ENCODE peak calls at places on chromosome 15, in four cellular contexts. Q is fibroblast of lung, X is cardiac fibroblast, Y is K562. B is an unnamed sample.

GRCh38 chr15:74613953-74614743 is 1.5 kb upstream of the CLK3 start:
- DNase-seq in Q (no peak), X (no peak), Y (no peak), B (no peak)

GRCh38 chr15:33894193-33894592 is 74.1 kb upstream of the CHRM5 start:
- DNase-seq in Q (no peak), X (no peak), Y (no peak), B (no peak)

GRCh38 chr15:71288348-71288955 is 173.2 kb downstream of the THSD4 start:
- DNase-seq in Q (no peak), X (no peak), Y (no peak), B (no peak)

GRCh38 chr15:37111427-37111717 is 11.0 kb upstream of the MEIS2 start:
- DNase-seq in Q (no peak), X (no peak), Y (no peak), B (no peak)

GRCh38 chr15:50340431-50340830 is 14.6 kb downstream of the GABPB1 start:
- DNase-seq in Q (no peak), X (no peak), Y (no peak), B (no peak)

GRCh38 chr15:61946778-61947177 is 113.5 kb downstream of the VPS13C start:
- DNase-seq in Q (peak; percentile 49), X (peak; percentile 12), Y (no peak), B (no peak)

GRCh38 chr15:30990036-30990435 is 1.4 kb downstream of the MTMR10 start:
- DNase-seq in Q (no peak), X (no peak), Y (no peak), B (no peak)

GRCh38 chr15:60585743-60586708 is 107.1 kb upstream of the ICE2 start:
- DNase-seq in Q (peak; percentile 82), X (peak; percentile 82), Y (peak; percentile 73), B (no peak)

GRCh38 chr15:89007989-89008388 is 80.3 kb upstream of the ABHD2 start:
- DNase-seq in Q (no peak), X (no peak), Y (no peak), B (no peak)

GRCh38 chr15:88331291-88331690 is 74.8 kb upstream of the NTRK3 start:
- DNase-seq in Q (peak; percentile 3), X (peak; percentile 21), Y (peak; percentile 78), B (peak; percentile 26)

GRCh38 chr15:93073465-93073952 is 15.5 kb downstream of the RGMA start:
- DNase-seq in Q (no peak), X (no peak), Y (no peak), B (no peak)
- H3K4me3 ChIP-seq in Q (peak overlapping the region; percentile 85), X (no peak overlapping the region), Y (no peak overlapping the region), B (no peak overlapping the region)

GRCh38 chr15:99390667-99391066 is 139.4 kb downstream of the LRRC28 start:
- DNase-seq in Q (no peak), X (no peak), Y (no peak), B (no peak)
- TF ChIP-seq CTCF in Q (peak; percentile 5), X (no peak), Y (no peak), B (no peak)

DNA sequence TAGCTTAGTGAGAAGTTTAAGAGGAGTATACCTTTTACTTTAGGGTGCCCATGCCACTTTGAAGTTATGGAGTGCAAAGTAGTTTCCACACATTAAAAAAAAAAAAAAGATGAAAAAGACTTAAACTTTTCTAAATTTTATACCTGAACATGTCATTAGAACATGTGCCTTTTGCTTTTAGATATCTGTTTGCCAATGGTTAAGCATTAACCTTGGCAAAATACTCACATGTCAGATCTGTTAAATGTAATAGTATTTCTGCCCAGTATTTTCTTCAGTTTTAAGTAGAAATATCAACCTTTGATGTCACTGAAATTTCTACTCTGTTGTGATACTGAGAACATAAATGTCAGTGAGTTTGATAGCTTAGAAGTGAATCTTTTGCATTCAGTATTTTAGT is 12.2 kb downstream of the ZFAND6 start:
- DNase-seq in Q (no peak), X (no peak), Y (no peak), B (no peak)
- H3K4me3 ChIP-seq in Q (peak overlapping the region; percentile 59), X (peak overlapping the region; percentile 61), Y (no peak overlapping the region), B (no peak overlapping the region)

GRCh38 chr15:76901965-76902364 is 3.2 kb downstream of the SCAPER start:
- DNase-seq in Q (no peak), X (no peak), Y (no peak), B (no peak)

GRCh38 chr15:76905855-76906254 is 715 bp upstream of the SCAPER start:
- DNase-seq in Q (no peak), X (no peak), Y (no peak), B (no peak)

GRCh38 chr15:76905013-76905839 is at the start of gene SCAPER:
- DNase-seq in Q (peak; percentile 83), X (peak; percentile 88), Y (peak; percentile 97), B (peak; percentile 93)

GRCh38 chr15:76904461-76905012 is 603 bp downstream of the SCAPER start:
- DNase-seq in Q (no peak), X (peak; percentile 13), Y (no peak), B (peak; percentile 58)

GRCh38 chr15:76903251-76903681 is 1.9 kb downstream of the SCAPER start:
- DNase-seq in Q (peak; percentile 47), X (peak; percentile 48), Y (no peak), B (no peak)
- TF ChIP-seq CTCF in Q (no peak), X (peak; percentile 45), Y (peak; percentile 43), B (no peak)

GRCh38 chr15:42059661-42060476 is 34.5 kb downstream of the PLA2G4D start:
- DNase-seq in Q (peak; percentile 31), X (peak; percentile 56), Y (peak; percentile 79), B (peak; percentile 85)

GRCh38 chr15:42060477-42060763 is 33.9 kb downstream of the PLA2G4D start:
- DNase-seq in Q (no peak), X (no peak), Y (no peak), B (no peak)

GRCh38 chr15:42058791-42059190 is 35.6 kb downstream of the PLA2G4D start:
- DNase-seq in Q (no peak), X (no peak), Y (no peak), B (no peak)

GRCh38 chr15:42056934-42057743 is 36.3 kb upstream of the PLA2G4E start:
- DNase-seq in Q (peak; percentile 53), X (peak; percentile 75), Y (peak; percentile 40), B (peak; percentile 78)

GRCh38 chr15:42057744-42058646 is 36.4 kb downstream of the PLA2G4D start:
- DNase-seq in Q (no peak), X (no peak), Y (no peak), B (no peak)
- H3K4me3 ChIP-seq in Q (no peak overlapping the region), X (no peak overlapping the region), Y (peak overlapping the region; percentile 28), B (no peak overlapping the region)

GRCh38 chr15:84889991-84890669 is 5.7 kb downstream of the SLC28A1 start:
- DNase-seq in Q (no peak), X (no peak), Y (no peak), B (no peak)
- TF ChIP-seq CTCF in Q (no peak), X (no peak), Y (peak; percentile 32), B (no peak)

GRCh38 chr15:80473574-80474223 is 69.5 kb downstream of the ARNT2 start:
- DNase-seq in Q (no peak), X (no peak), Y (no peak), B (no peak)

GRCh38 chr15:80464952-80465645 is 60.9 kb downstream of the ARNT2 start:
- DNase-seq in Q (no peak), X (peak; percentile 57), Y (no peak), B (no peak)

GRCh38 chr15:80467311-80467714 is 63.1 kb downstream of the ARNT2 start:
- DNase-seq in Q (no peak), X (peak; percentile 48), Y (no peak), B (no peak)

GRCh38 chr15:80466543-80466942 is 62.4 kb downstream of the ARNT2 start:
- DNase-seq in Q (no peak), X (no peak), Y (no peak), B (no peak)

DNA sequence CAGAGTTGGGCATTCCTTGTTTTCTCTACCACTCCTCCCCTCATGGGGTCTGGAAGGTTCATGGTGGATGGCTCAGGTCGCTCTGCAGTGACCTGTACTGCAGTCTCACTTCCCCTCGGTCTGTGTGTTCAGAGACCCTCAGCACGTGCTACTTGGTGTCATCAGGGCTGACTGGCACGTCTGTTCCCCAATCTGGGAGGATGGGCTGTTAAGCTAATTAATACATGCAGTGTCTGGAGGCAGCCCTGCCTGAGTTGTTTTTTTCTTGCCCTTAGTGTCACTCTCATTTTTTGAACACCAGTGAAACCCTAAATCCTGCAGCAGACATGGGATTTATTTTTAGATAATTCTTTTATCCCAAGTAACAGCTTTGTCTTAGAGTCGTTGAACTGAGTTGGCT is 64.6 kb downstream of the ARNT2 start:
- DNase-seq in Q (no peak), X (no peak), Y (no peak), B (no peak)
- H3K4me3 ChIP-seq in Q (no peak overlapping the region), X (no peak overlapping the region), Y (no peak overlapping the region), B (no peak overlapping the region)

GRCh38 chr15:69388259-69388658 is 25.9 kb upstream of the KIF23 start:
- DNase-seq in Q (no peak), X (peak; percentile 21), Y (no peak), B (no peak)
- TF ChIP-seq CTCF in Q (no peak), X (no peak), Y (no peak), B (no peak)

GRCh38 chr15:24957691-24958090 is 2.9 kb downstream of the SNRPN start:
- DNase-seq in Q (no peak), X (no peak), Y (no peak), B (no peak)
- H3K4me3 ChIP-seq in Q (no peak overlapping the region), X (no peak overlapping the region), Y (no peak overlapping the region), B (no peak overlapping the region)

B was measured in mucosa of descending colon.